ENCODE peak calls at places on chromosomes 16 and 17, in six cellular contexts. P is H9, G is IMR-90, U is mesenchymal stem cell, X is mesendoderm, K is H1. Y is an unnamed sample.

GRCh38 chr17:77596491-77597420 is 361.7 kb upstream of the TNRC6C start:
- DNase-seq in P (peak; percentile 30), G (no peak), U (no peak), X (no peak), K (no peak), Y (no peak)

GRCh38 chr17:34291721-34292348 is 6.3 kb downstream of the CCL11 start:
- DNase-seq in P (no peak), G (no peak), U (no peak), X (no peak), K (no peak), Y (no peak)

GRCh38 chr16:17416461-17417221 is 54.1 kb downstream of the XYLT1 start:
- DNase-seq in P (peak; percentile 56), G (peak; percentile 38), U (no peak), X (peak; percentile 88), K (no peak), Y (no peak)

GRCh38 chr16:65833171-65833871 is 533.2 kb upstream of the CDH5 start:
- DNase-seq in P (no peak), G (peak; percentile 84), U (peak; percentile 86), X (no peak), K (no peak), Y (no peak)

GRCh38 chr17:40350410-40351184 is 13.9 kb downstream of the GJD3 start:
- DNase-seq in P (no peak), G (no peak), U (peak; percentile 77), X (peak; percentile 97), K (no peak), Y (peak; percentile 94)

GRCh38 chr17:74639704-74640142 is 16.2 kb upstream of the CD300E start:
- DNase-seq in P (no peak), G (no peak), U (no peak), X (no peak), K (no peak), Y (no peak)

GRCh38 chr16:8548166-8548565 is 42.1 kb downstream of the TMEM114 start:
- DNase-seq in P (no peak), G (no peak), U (no peak), X (no peak), K (no peak), Y (no peak)

GRCh38 chr16:8924214-8924613 is 39.5 kb downstream of the USP7 start:
- DNase-seq in P (no peak), G (no peak), U (no peak), X (no peak), K (no peak), Y (no peak)

GRCh38 chr16:73171901-73172619 is 124.1 kb upstream of the ZFHX3 start:
- DNase-seq in P (peak; percentile 41), G (no peak), U (no peak), X (no peak), K (no peak), Y (no peak)

GRCh38 chr17:37116802-37117201 is 168.0 kb downstream of the AATF start:
- DNase-seq in P (peak; percentile 24), G (no peak), U (no peak), X (no peak), K (no peak), Y (no peak)

GRCh38 chr17:37299257-37299985 is 76.4 kb upstream of the C17orf78 start:
- DNase-seq in P (no peak), G (no peak), U (peak; percentile 35), X (peak; percentile 42), K (no peak), Y (peak; percentile 42)

GRCh38 chr17:58968662-58969061 is 138.0 kb downstream of the TRIM37 start:
- DNase-seq in P (no peak), G (peak; percentile 12), U (no peak), X (no peak), K (no peak), Y (no peak)

GRCh38 chr17:65814418-65814817 is 253.0 kb upstream of the AXIN2 start:
- DNase-seq in P (no peak), G (no peak), U (no peak), X (no peak), K (no peak), Y (no peak)

GRCh38 chr16:28863929-28864886 is 565 bp downstream of the SH2B1 start:
- DNase-seq in P (no peak), G (peak; percentile 55), U (peak; percentile 63), X (no peak), K (no peak), Y (no peak)

GRCh38 chr17:63714550-63715277 is 14.8 kb upstream of the LIMD2 start:
- DNase-seq in P (no peak), G (peak; percentile 71), U (peak; percentile 20), X (no peak), K (no peak), Y (no peak)

GRCh38 chr17:3911271-3912053 is 4.8 kb downstream of the P2RX1 start:
- DNase-seq in P (peak; percentile 59), G (no peak), U (no peak), X (peak; percentile 33), K (no peak), Y (no peak)

GRCh38 chr16:25014500-25015147 is 545 bp downstream of the ARHGAP17 start:
- DNase-seq in P (peak; percentile 51), G (peak; percentile 48), U (peak; percentile 65), X (peak; percentile 75), K (no peak), Y (peak; percentile 46)

GRCh38 chr16:23027386-23027785 is 121.9 kb downstream of the USP31 start:
- DNase-seq in P (no peak), G (no peak), U (no peak), X (no peak), K (no peak), Y (no peak)

GRCh38 chr17:63989622-63990345 is 8.4 kb upstream of the PRR29 start:
- DNase-seq in P (peak; percentile 36), G (no peak), U (no peak), X (no peak), K (no peak), Y (no peak)

GRCh38 chr17:4937553-4937952 is 2.3 kb downstream of the SLC25A11 start:
- DNase-seq in P (peak; percentile 24), G (no peak), U (no peak), X (no peak), K (no peak), Y (no peak)

GRCh38 chr17:4934173-4934979 is 2.3 kb downstream of the GP1BA start:
- DNase-seq in P (peak; percentile 81), G (peak; percentile 38), U (peak; percentile 65), X (peak; percentile 77), K (no peak), Y (no peak)

GRCh38 chr17:4938069-4938491 is 1.8 kb downstream of the SLC25A11 start:
- DNase-seq in P (no peak), G (no peak), U (no peak), X (no peak), K (no peak), Y (no peak)

GRCh38 chr17:4935650-4936049 is 3.6 kb downstream of the GP1BA start:
- DNase-seq in P (no peak), G (no peak), U (no peak), X (no peak), K (no peak), Y (no peak)

DNA sequence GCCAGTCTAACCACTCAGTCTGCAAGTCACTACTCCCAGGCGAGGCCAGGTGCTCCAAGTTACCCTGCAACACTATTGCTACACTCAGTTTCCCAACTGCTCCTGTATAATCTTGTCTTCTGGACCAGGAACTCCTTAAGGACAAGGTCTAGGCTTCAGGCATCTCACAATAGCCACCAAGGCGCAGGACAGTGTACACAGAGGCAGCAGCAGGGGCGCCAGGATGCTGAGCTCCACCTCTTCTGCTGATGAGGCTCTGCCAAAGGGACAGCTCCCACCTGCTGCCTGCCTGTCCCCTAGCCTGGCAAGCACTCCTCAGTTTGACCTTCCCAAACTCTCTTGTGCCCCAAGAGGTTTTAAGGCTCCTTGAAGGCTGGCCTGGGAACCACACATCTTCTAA is 3.4 kb downstream of the SLC25A11 start:
- DNase-seq in P (peak; percentile 25), G (no peak), U (no peak), X (no peak), K (no peak), Y (no peak)
- H2BK15ac ChIP-seq in P (no peak overlapping the region), G (no peak overlapping the region), U (no peak overlapping the region), X (no peak overlapping the region), K (no peak overlapping the region), Y (no peak overlapping the region)

DNA sequence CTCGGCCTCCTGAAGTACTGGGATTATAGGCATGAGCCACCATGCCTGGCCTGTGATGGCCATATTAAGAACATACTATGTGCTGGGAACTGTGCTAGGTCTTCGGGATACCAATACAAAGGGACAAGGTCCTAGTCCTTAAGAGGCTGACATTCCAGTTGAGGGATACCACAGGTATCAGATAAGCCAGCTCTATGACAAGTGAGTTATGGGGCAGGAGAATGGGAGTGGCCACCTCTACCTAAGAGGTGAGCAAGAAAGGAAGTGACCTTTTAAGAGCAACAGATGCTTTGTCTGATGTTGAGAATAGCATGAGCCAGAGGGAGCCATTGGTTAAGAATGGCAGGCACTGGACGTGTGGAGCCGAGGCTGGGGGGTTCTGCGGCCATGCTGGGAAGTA is 27.0 kb downstream of the ADORA2B start:
- DNase-seq in P (no peak), G (no peak), U (no peak), X (peak; percentile 51), K (no peak), Y (no peak)
- H2BK15ac ChIP-seq in P (no peak overlapping the region), G (no peak overlapping the region), U (no peak overlapping the region), X (no peak overlapping the region), K (peak overlapping the region; percentile 62), Y (no peak overlapping the region)

DNA sequence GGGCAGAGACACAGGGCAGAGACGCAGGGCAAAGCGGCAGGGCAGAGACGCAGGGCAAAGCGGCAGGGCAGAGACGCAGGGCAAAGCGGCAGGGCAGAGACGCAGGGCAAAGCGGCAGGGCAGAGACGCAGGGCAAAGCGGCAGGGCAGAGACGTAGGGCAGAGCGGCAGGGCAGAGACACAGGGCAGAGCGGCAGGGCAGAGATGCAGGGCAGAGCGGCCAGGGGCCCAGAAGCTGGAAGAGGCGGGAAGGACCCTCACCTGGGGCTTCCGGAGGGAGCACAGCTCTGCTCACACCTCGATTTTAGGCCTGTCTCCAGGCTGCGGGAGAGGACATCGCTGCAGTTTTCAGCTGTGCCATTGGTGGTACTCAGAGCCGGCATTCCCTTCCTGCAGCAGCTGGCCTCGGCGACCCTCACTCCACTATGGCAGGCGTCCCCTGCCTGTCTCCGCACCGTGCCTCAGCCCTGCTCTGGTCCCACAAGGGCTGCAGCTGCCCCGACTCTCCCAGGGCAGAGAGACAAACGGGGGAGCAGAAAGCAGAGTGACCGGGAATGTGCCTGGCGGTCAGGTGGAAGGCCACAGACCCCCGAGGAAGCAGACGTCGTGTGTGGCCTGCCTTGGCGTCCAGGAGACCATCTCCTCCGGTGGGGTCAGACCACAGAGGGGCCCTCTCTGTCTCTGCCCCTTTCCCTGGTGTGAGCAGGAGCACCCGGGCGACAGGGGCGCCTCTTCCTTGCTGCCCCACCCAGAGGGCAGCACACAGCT is 29.9 kb downstream of the SOX8 start:
- DNase-seq in P (no peak), G (no peak), U (no peak), X (no peak), K (no peak), Y (no peak)
- H2BK15ac ChIP-seq in P (no peak overlapping the region), G (no peak overlapping the region), U (no peak overlapping the region), X (no peak overlapping the region), K (no peak overlapping the region), Y (peak overlapping the region; percentile 96)

GRCh38 chr17:43709210-43709609 is 47.5 kb upstream of the MEOX1 start:
- DNase-seq in P (no peak), G (no peak), U (no peak), X (no peak), K (no peak), Y (no peak)

GRCh38 chr17:43713494-43714162 is 45.0 kb downstream of the SOST start:
- DNase-seq in P (peak; percentile 61), G (no peak), U (peak; percentile 42), X (peak; percentile 31), K (no peak), Y (no peak)

GRCh38 chr17:43714338-43715149 is 44.0 kb downstream of the SOST start:
- DNase-seq in P (no peak), G (peak; percentile 53), U (peak; percentile 54), X (no peak), K (no peak), Y (no peak)

GRCh38 chr17:43710101-43710500 is 48.4 kb upstream of the MEOX1 start:
- DNase-seq in P (no peak), G (no peak), U (no peak), X (no peak), K (no peak), Y (no peak)

GRCh38 chr17:43712397-43712796 is 46.2 kb downstream of the SOST start:
- DNase-seq in P (no peak), G (no peak), U (no peak), X (no peak), K (no peak), Y (no peak)
- H2BK15ac ChIP-seq in P (no peak overlapping the region), G (no peak overlapping the region), U (no peak overlapping the region), X (no peak overlapping the region), K (no peak overlapping the region), Y (no peak overlapping the region)